ENCODE peak calls at places on chromosomes 13 and 19, in nine cellular contexts. One of them, this sample, is unnamed.

GRCh38 chr13:37701306-37701705 is 102.7 kb upstream of the POSTN start:
- DNase-seq in posterior vena cava: no peak
- DNase-seq in NCI-H2029: no peak
- DNase-seq in HTR-8/SVneo: no peak
- DNase-seq in stimulated activated CD4-positive, alpha-beta T cell treated with anti-CD3 and anti-CD28 coated beads, Interleukin-15, amount 100 ng/mL, for 1 hour: no peak
- DNase-seq in activated CD4-positive, alpha-beta T cell treated with anti-CD3 and anti-CD28 coated beads, Interleukin-2, amount 10 ng/mL, durations not matched to agents 7 days and 5 days: no peak
- DNase-seq in kidney tubule cell: no peak
- DNase-seq in activated CD4-positive, CD25-positive, alpha-beta regulatory T cell: no peak
- DNase-seq in endothelial cell of umbilical vein: peak
- DNase-seq in this sample: peak

GRCh38 chr13:53672005-53672404 is 643.4 kb downstream of the OLFM4 start:
- DNase-seq in posterior vena cava: no peak
- DNase-seq in NCI-H2029: no peak
- DNase-seq in HTR-8/SVneo: no peak
- DNase-seq in stimulated activated CD4-positive, alpha-beta T cell treated with anti-CD3 and anti-CD28 coated beads, Interleukin-15, amount 100 ng/mL, for 1 hour: no peak
- DNase-seq in activated CD4-positive, alpha-beta T cell treated with anti-CD3 and anti-CD28 coated beads, Interleukin-2, amount 10 ng/mL, durations not matched to agents 7 days and 5 days: no peak
- DNase-seq in kidney tubule cell: no peak
- DNase-seq in activated CD4-positive, CD25-positive, alpha-beta regulatory T cell: no peak
- DNase-seq in endothelial cell of umbilical vein: no peak
- DNase-seq in this sample: no peak

GRCh38 chr19:33302175-33302973 is at the start of gene CEBPA:
- DNase-seq in posterior vena cava: peak
- DNase-seq in NCI-H2029: peak
- DNase-seq in HTR-8/SVneo: peak
- DNase-seq in stimulated activated CD4-positive, alpha-beta T cell treated with anti-CD3 and anti-CD28 coated beads, Interleukin-15, amount 100 ng/mL, for 1 hour: peak
- DNase-seq in activated CD4-positive, alpha-beta T cell treated with anti-CD3 and anti-CD28 coated beads, Interleukin-2, amount 10 ng/mL, durations not matched to agents 7 days and 5 days: peak
- DNase-seq in kidney tubule cell: peak
- DNase-seq in activated CD4-positive, CD25-positive, alpha-beta regulatory T cell: no peak
- DNase-seq in endothelial cell of umbilical vein: peak
- DNase-seq in this sample: peak

GRCh38 chr19:48928164-48929005 is 5.1 kb upstream of the DHDH start:
- DNase-seq in posterior vena cava: no peak
- DNase-seq in NCI-H2029: no peak
- DNase-seq in HTR-8/SVneo: no peak
- DNase-seq in stimulated activated CD4-positive, alpha-beta T cell treated with anti-CD3 and anti-CD28 coated beads, Interleukin-15, amount 100 ng/mL, for 1 hour: no peak
- DNase-seq in activated CD4-positive, alpha-beta T cell treated with anti-CD3 and anti-CD28 coated beads, Interleukin-2, amount 10 ng/mL, durations not matched to agents 7 days and 5 days: no peak
- DNase-seq in kidney tubule cell: no peak
- DNase-seq in activated CD4-positive, CD25-positive, alpha-beta regulatory T cell: no peak
- DNase-seq in endothelial cell of umbilical vein: no peak
- DNase-seq in this sample: no peak

GRCh38 chr19:4089400-4089908 is 22.8 kb upstream of the ZBTB7A start:
- DNase-seq in posterior vena cava: no peak
- DNase-seq in NCI-H2029: no peak
- DNase-seq in HTR-8/SVneo: no peak
- DNase-seq in stimulated activated CD4-positive, alpha-beta T cell treated with anti-CD3 and anti-CD28 coated beads, Interleukin-15, amount 100 ng/mL, for 1 hour: no peak
- DNase-seq in activated CD4-positive, alpha-beta T cell treated with anti-CD3 and anti-CD28 coated beads, Interleukin-2, amount 10 ng/mL, durations not matched to agents 7 days and 5 days: peak
- DNase-seq in kidney tubule cell: no peak
- DNase-seq in activated CD4-positive, CD25-positive, alpha-beta regulatory T cell: no peak
- DNase-seq in endothelial cell of umbilical vein: no peak
- DNase-seq in this sample: no peak

GRCh38 chr13:50713849-50714248 is 129.6 kb downstream of the DLEU7 start:
- DNase-seq in posterior vena cava: no peak
- DNase-seq in NCI-H2029: no peak
- DNase-seq in HTR-8/SVneo: peak
- DNase-seq in stimulated activated CD4-positive, alpha-beta T cell treated with anti-CD3 and anti-CD28 coated beads, Interleukin-15, amount 100 ng/mL, for 1 hour: no peak
- DNase-seq in activated CD4-positive, alpha-beta T cell treated with anti-CD3 and anti-CD28 coated beads, Interleukin-2, amount 10 ng/mL, durations not matched to agents 7 days and 5 days: peak
- DNase-seq in kidney tubule cell: peak
- DNase-seq in activated CD4-positive, CD25-positive, alpha-beta regulatory T cell: no peak
- DNase-seq in endothelial cell of umbilical vein: no peak
- DNase-seq in this sample: no peak

GRCh38 chr19:28670894-28671293 is 542.1 kb downstream of the UQCRFS1 start:
- DNase-seq in posterior vena cava: no peak
- DNase-seq in NCI-H2029: no peak
- DNase-seq in HTR-8/SVneo: no peak
- DNase-seq in stimulated activated CD4-positive, alpha-beta T cell treated with anti-CD3 and anti-CD28 coated beads, Interleukin-15, amount 100 ng/mL, for 1 hour: no peak
- DNase-seq in activated CD4-positive, alpha-beta T cell treated with anti-CD3 and anti-CD28 coated beads, Interleukin-2, amount 10 ng/mL, durations not matched to agents 7 days and 5 days: no peak
- DNase-seq in kidney tubule cell: no peak
- DNase-seq in activated CD4-positive, CD25-positive, alpha-beta regulatory T cell: no peak
- DNase-seq in endothelial cell of umbilical vein: no peak
- DNase-seq in this sample: no peak

GRCh38 chr13:48398450-48399095 is 14.3 kb downstream of the LPAR6 start:
- DNase-seq in posterior vena cava: no peak
- DNase-seq in NCI-H2029: no peak
- DNase-seq in HTR-8/SVneo: no peak
- DNase-seq in stimulated activated CD4-positive, alpha-beta T cell treated with anti-CD3 and anti-CD28 coated beads, Interleukin-15, amount 100 ng/mL, for 1 hour: no peak
- DNase-seq in activated CD4-positive, alpha-beta T cell treated with anti-CD3 and anti-CD28 coated beads, Interleukin-2, amount 10 ng/mL, durations not matched to agents 7 days and 5 days: no peak
- DNase-seq in kidney tubule cell: peak
- DNase-seq in activated CD4-positive, CD25-positive, alpha-beta regulatory T cell: no peak
- DNase-seq in endothelial cell of umbilical vein: peak
- DNase-seq in this sample: no peak